ENCODE peak calls at places on chromosomes 6 and 20, in four cellular contexts. S is cardiac muscle cell, K is fibroblast of lung, Z is IMR-90. F is an unnamed sample.

GRCh38 chr6:35139924-35140524 is 1.1 kb downstream of the TCP11 start:
- DNase-seq in S (peak; percentile 73), K (peak; percentile 67), Z (peak; percentile 82), F (peak; percentile 42)

GRCh38 chr6:42960243-42961019 is at the start of gene GNMT:
- DNase-seq in S (peak; percentile 84), K (peak; percentile 40), Z (no peak), F (peak; percentile 58)

GRCh38 chr6:52146851-52147445 is 39.2 kb upstream of the IL17A start:
- DNase-seq in S (no peak), K (no peak), Z (no peak), F (no peak)

GRCh38 chr20:36465109-36466080 is 75.9 kb upstream of the MYL9 start:
- DNase-seq in S (no peak), K (peak; percentile 89), Z (peak; percentile 88), F (peak; percentile 93)

GRCh38 chr6:132101550-132101949 is 150.4 kb upstream of the CCN2 start:
- DNase-seq in S (no peak), K (peak; percentile 10), Z (no peak), F (no peak)

GRCh38 chr6:44664716-44665115 is 277.2 kb downstream of the CDC5L start:
- DNase-seq in S (no peak), K (peak; percentile 82), Z (peak; percentile 9), F (no peak)

GRCh38 chr6:122530440-122531046 is 58.9 kb upstream of the SERINC1 start:
- DNase-seq in S (peak; percentile 81), K (peak; percentile 45), Z (peak; percentile 63), F (peak; percentile 26)

GRCh38 chr20:555933-556332 is 12.3 kb upstream of the CSNK2A1 start:
- DNase-seq in S (peak; percentile 87), K (peak; percentile 27), Z (peak; percentile 9), F (no peak)

GRCh38 chr6:158698876-158699440 is 49.1 kb downstream of the SYTL3 start:
- DNase-seq in S (no peak), K (peak; percentile 45), Z (peak; percentile 61), F (no peak)

GRCh38 chr20:2402271-2402980 is 21.7 kb downstream of the TGM6 start:
- DNase-seq in S (peak; percentile 30), K (peak; percentile 50), Z (peak; percentile 51), F (peak; percentile 53)

GRCh38 chr6:6788394-6789020 is 200.0 kb downstream of the LY86 start:
- DNase-seq in S (no peak), K (no peak), Z (no peak), F (no peak)

F was measured in hepatic stellate cell.